ENCODE peak calls at places on chromosomes 5 and 9, in eight cellular contexts. Q is kidney tubule cell; K is GM12865; I is tibial nerve; X is HFF-Myc; B is cardiac septum; V is HFFc6; A is effector memory CD8-positive, alpha-beta T cell. N is an unnamed sample.

GRCh38 chr5:176530983-176531901 is 6.0 kb downstream of the RNF44 start:
- DNase-seq in Q (no peak), K (no peak), I (no peak), X (no peak), B (no peak), V (peak), A (no peak), N (no peak)

GRCh38 chr5:95669540-95669939 is 13.3 kb downstream of the SPATA9 start:
- DNase-seq in Q (peak), K (no peak), I (peak), X (no peak), B (peak), V (peak), A (no peak), N (no peak)

GRCh38 chr9:99678550-99678949 is 143.1 kb upstream of the NR4A3 start:
- DNase-seq in Q (no peak), K (no peak), I (no peak), X (no peak), B (no peak), V (no peak), A (no peak), N (no peak)

GRCh38 chr5:138337685-138338410 is at the start of gene FAM53C:
- DNase-seq in Q (peak), K (peak), I (peak), X (peak), B (peak), V (peak), A (peak), N (peak)

GRCh38 chr9:125551781-125552180 is 155.2 kb downstream of the MAPKAP1 start:
- DNase-seq in Q (no peak), K (no peak), I (no peak), X (no peak), B (no peak), V (no peak), A (no peak), N (peak)

GRCh38 chr9:16310288-16311145 is 560.0 kb downstream of the BNC2 start:
- DNase-seq in Q (no peak), K (no peak), I (no peak), X (no peak), B (no peak), V (no peak), A (no peak), N (no peak)

GRCh38 chr5:180455872-180456271 is 38.3 kb upstream of the CNOT6 start:
- DNase-seq in Q (no peak), K (no peak), I (no peak), X (no peak), B (no peak), V (no peak), A (no peak), N (no peak)

GRCh38 chr9:125409637-125410521 is 148.3 kb downstream of the GAPVD1 start:
- DNase-seq in Q (peak), K (peak), I (peak), X (peak), B (no peak), V (peak), A (no peak), N (peak)

GRCh38 chr5:59999056-59999455 is 105.5 kb upstream of the PDE4D start:
- DNase-seq in Q (peak), K (no peak), I (no peak), X (no peak), B (no peak), V (no peak), A (no peak), N (no peak)

GRCh38 chr5:100448250-100448649 is 86.9 kb upstream of the FAM174A start:
- DNase-seq in Q (no peak), K (no peak), I (no peak), X (no peak), B (no peak), V (no peak), A (no peak), N (no peak)

GRCh38 chr9:36603006-36603405 is 30.3 kb downstream of the MELK start:
- DNase-seq in Q (peak), K (peak), I (no peak), X (no peak), B (no peak), V (peak), A (no peak), N (no peak)

GRCh38 chr5:133877351-133878235 is 90.8 kb downstream of the C5orf15 start:
- DNase-seq in Q (no peak), K (no peak), I (no peak), X (no peak), B (no peak), V (no peak), A (no peak), N (no peak)

GRCh38 chr5:131984945-131985665 is 26.4 kb downstream of the ACSL6 start:
- DNase-seq in Q (no peak), K (no peak), I (no peak), X (no peak), B (no peak), V (no peak), A (no peak), N (no peak)

GRCh38 chr5:91126448-91126847 is 256.7 kb downstream of the ARRDC3 start:
- DNase-seq in Q (no peak), K (no peak), I (no peak), X (peak), B (no peak), V (peak), A (no peak), N (no peak)

GRCh38 chr5:105670586-105670985 is 2000.2 kb downstream of the EFNA5 start:
- DNase-seq in Q (no peak), K (no peak), I (no peak), X (no peak), B (no peak), V (no peak), A (no peak), N (no peak)

GRCh38 chr5:154467655-154468354 is 10.2 kb downstream of the HAND1 start:
- DNase-seq in Q (peak), K (peak), I (peak), X (no peak), B (peak), V (peak), A (peak), N (peak)

GRCh38 chr9:32603914-32604852 is 31.2 kb upstream of the NDUFB6 start:
- DNase-seq in Q (peak), K (no peak), I (no peak), X (no peak), B (no peak), V (peak), A (no peak), N (no peak)

GRCh38 chr5:96658272-96658671 is 3.9 kb upstream of the CAST start:
- DNase-seq in Q (peak), K (no peak), I (no peak), X (no peak), B (no peak), V (no peak), A (no peak), N (no peak)

GRCh38 chr9:126833710-126834345 is 26.6 kb upstream of the ZBTB34 start:
- DNase-seq in Q (no peak), K (peak), I (no peak), X (no peak), B (no peak), V (no peak), A (no peak), N (no peak)

GRCh38 chr5:137414112-137414511 is 85.0 kb downstream of the SPOCK1 start:
- DNase-seq in Q (no peak), K (no peak), I (no peak), X (no peak), B (no peak), V (no peak), A (no peak), N (no peak)

GRCh38 chr5:163434410-163434866 is 3.0 kb upstream of the CCNG1 start:
- DNase-seq in Q (peak), K (no peak), I (no peak), X (no peak), B (no peak), V (no peak), A (no peak), N (peak)

GRCh38 chr5:135429326-135429725 is 17.8 kb downstream of the DCANP1 start:
- DNase-seq in Q (no peak), K (no peak), I (no peak), X (no peak), B (no peak), V (no peak), A (no peak), N (no peak)

GRCh38 chr5:170219615-170220014 is 13.2 kb upstream of the C5orf58 start:
- DNase-seq in Q (peak), K (no peak), I (no peak), X (peak), B (no peak), V (peak), A (no peak), N (peak)

GRCh38 chr9:20620658-20621552 is 1.4 kb downstream of the MLLT3 start:
- DNase-seq in Q (peak), K (peak), I (peak), X (no peak), B (peak), V (no peak), A (peak), N (peak)

GRCh38 chr5:142445266-142445665 is 120.4 kb upstream of the SPRY4 start:
- DNase-seq in Q (no peak), K (no peak), I (no peak), X (no peak), B (no peak), V (no peak), A (no peak), N (no peak)

GRCh38 chr5:110894805-110895204 is 156.0 kb downstream of the SLC25A46 start:
- DNase-seq in Q (no peak), K (no peak), I (no peak), X (no peak), B (no peak), V (no peak), A (no peak), N (no peak)

GRCh38 chr5:54905942-54906537 is 79.4 kb downstream of the ESM1 start:
- DNase-seq in Q (peak), K (peak), I (peak), X (peak), B (no peak), V (peak), A (peak), N (peak)

GRCh38 chr9:133046196-133046899 is 15.4 kb upstream of the CEL start:
- DNase-seq in Q (no peak), K (no peak), I (no peak), X (no peak), B (no peak), V (no peak), A (no peak), N (no peak)

GRCh38 chr9:19564396-19565061 is 155.7 kb downstream of the ACER2 start:
- DNase-seq in Q (no peak), K (no peak), I (no peak), X (no peak), B (no peak), V (no peak), A (no peak), N (no peak)

GRCh38 chr9:97315550-97315949 is 8.1 kb downstream of the CCDC180 start:
- DNase-seq in Q (no peak), K (no peak), I (no peak), X (no peak), B (no peak), V (peak), A (no peak), N (no peak)